ENCODE peak calls at places on chromosomes 11 and 22, in seven cellular contexts. Z is NCI-H1694 treated with DMSO at 0.1 percent for 48 hours, E is germinal center, W is NCI-H2171, U is cardiac muscle cell, R is A549, B is bronchial epithelial cell. O is an unnamed sample.

GRCh38 chr11:1632053-1632714 is 2.6 kb downstream of the KRTAP5-5 start:
- DNase-seq in E (no peak), W (no peak), B (no peak), R (no peak), Z (no peak), U (no peak), O (no peak)

GRCh38 chr11:94171693-94172440 is 43.2 kb downstream of the PANX1 start:
- DNase-seq in B (no peak), U (peak; percentile 65), R (peak; percentile 29), E (peak; percentile 50), Z (no peak), W (no peak), O (no peak)

GRCh38 chr11:70769106-70769505 is 370.8 kb downstream of the CTTN start:
- DNase-seq in E (no peak), B (no peak), W (no peak), R (no peak), Z (no peak), U (no peak), O (no peak)

GRCh38 chr11:70246196-70246595 is 24.3 kb upstream of the PPFIA1 start:
- DNase-seq in R (no peak), U (peak; percentile 30), B (peak; percentile 12), E (no peak), W (no peak), Z (no peak), O (no peak)

GRCh38 chr22:46071451-46072029 is 78.8 kb upstream of the PPARA start:
- DNase-seq in W (peak; percentile 91), Z (peak; percentile 86), B (peak; percentile 77), E (peak; percentile 19), U (peak; percentile 97), R (no peak), O (peak; percentile 51)

GRCh38 chr11:1933416-1934325 is 13.5 kb upstream of the MRPL23 start:
- DNase-seq in W (no peak), U (no peak), Z (no peak), B (no peak), E (no peak), R (no peak), O (no peak)

GRCh38 chr11:88344869-88345268 is 7.3 kb upstream of the CTSC start:
- DNase-seq in B (no peak), W (no peak), U (peak; percentile 28), E (no peak), Z (no peak), R (no peak), O (no peak)

GRCh38 chr11:123181075-123181474 is 14.0 kb downstream of the CLMP start:
- DNase-seq in E (no peak), B (no peak), W (no peak), Z (no peak), R (no peak), U (no peak), O (no peak)

GRCh38 chr11:83070878-83071640 is 638 bp downstream of the RAB30 start:
- DNase-seq in Z (no peak), R (peak; percentile 39), B (peak; percentile 28), W (no peak), U (peak; percentile 30), E (no peak), O (peak; percentile 15)